ENCODE peak calls at places on chromosomes 3 and 15, in four cellular contexts. B is HEK293T, K is GM12878, M is HepG2. V is an unnamed sample.

GRCh38 chr3:14144423-14145075 is 19.7 kb downstream of the TMEM43 start:
- DNase-seq in B (peak), K (peak), M (peak), V (peak)

GRCh38 chr3:94405258-94406035 is 342.6 kb downstream of the NSUN3 start:
- DNase-seq in B (no peak), K (no peak), M (no peak), V (no peak)

GRCh38 chr15:57003418-57003817 is 85.0 kb downstream of the TCF12 start:
- DNase-seq in B (no peak), K (no peak), M (no peak), V (no peak)

GRCh38 chr3:99720985-99721632 is 82.7 kb downstream of the COL8A1 start:
- DNase-seq in B (no peak), K (no peak), M (no peak), V (no peak)

GRCh38 chr15:66951976-66952375 is 113.4 kb upstream of the SMAD3 start:
- DNase-seq in B (no peak), K (no peak), M (no peak), V (no peak)

GRCh38 chr3:55857635-55858034 is 370.5 kb upstream of the WNT5A start:
- DNase-seq in B (no peak), K (no peak), M (no peak), V (no peak)

GRCh38 chr3:14508966-14509795 is 31.0 kb downstream of the GRIP2 start:
- DNase-seq in B (peak), K (no peak), M (peak), V (peak)

GRCh38 chr3:152938974-152939636 is 104.2 kb downstream of the P2RY1 start:
- DNase-seq in B (no peak), K (no peak), M (no peak), V (no peak)

GRCh38 chr3:103337179-103337845 is 902.5 kb downstream of the ZPLD1 start:
- DNase-seq in B (no peak), K (no peak), M (no peak), V (no peak)

GRCh38 chr3:194401346-194401745 is 2.3 kb upstream of the GP5 start:
- DNase-seq in B (no peak), K (no peak), M (no peak), V (no peak)

GRCh38 chr3:11244131-11244677 is 28.0 kb upstream of the ATG7 start:
- DNase-seq in B (no peak), K (no peak), M (no peak), V (no peak)

GRCh38 chr15:33215941-33216872 is 21.7 kb upstream of the FMN1 start:
- DNase-seq in B (peak), K (no peak), M (no peak), V (no peak)

GRCh38 chr3:106007512-106007911 is 138.7 kb upstream of the CBLB start:
- DNase-seq in B (no peak), K (no peak), M (no peak), V (no peak)

GRCh38 chr15:101664303-101664913 is 12.2 kb upstream of the TM2D3 start:
- DNase-seq in B (peak), K (no peak), M (peak), V (no peak)

GRCh38 chr3:190486201-190486865 is 27.6 kb upstream of the IL1RAP start:
- DNase-seq in B (no peak), K (no peak), M (no peak), V (no peak)

GRCh38 chr3:141128126-141128777 is 77.1 kb downstream of the SPSB4 start:
- DNase-seq in B (no peak), K (no peak), M (no peak), V (no peak)

GRCh38 chr15:81163961-81164800 is 30.1 kb downstream of the CFAP161 start:
- DNase-seq in B (no peak), K (no peak), M (no peak), V (no peak)

DNA sequence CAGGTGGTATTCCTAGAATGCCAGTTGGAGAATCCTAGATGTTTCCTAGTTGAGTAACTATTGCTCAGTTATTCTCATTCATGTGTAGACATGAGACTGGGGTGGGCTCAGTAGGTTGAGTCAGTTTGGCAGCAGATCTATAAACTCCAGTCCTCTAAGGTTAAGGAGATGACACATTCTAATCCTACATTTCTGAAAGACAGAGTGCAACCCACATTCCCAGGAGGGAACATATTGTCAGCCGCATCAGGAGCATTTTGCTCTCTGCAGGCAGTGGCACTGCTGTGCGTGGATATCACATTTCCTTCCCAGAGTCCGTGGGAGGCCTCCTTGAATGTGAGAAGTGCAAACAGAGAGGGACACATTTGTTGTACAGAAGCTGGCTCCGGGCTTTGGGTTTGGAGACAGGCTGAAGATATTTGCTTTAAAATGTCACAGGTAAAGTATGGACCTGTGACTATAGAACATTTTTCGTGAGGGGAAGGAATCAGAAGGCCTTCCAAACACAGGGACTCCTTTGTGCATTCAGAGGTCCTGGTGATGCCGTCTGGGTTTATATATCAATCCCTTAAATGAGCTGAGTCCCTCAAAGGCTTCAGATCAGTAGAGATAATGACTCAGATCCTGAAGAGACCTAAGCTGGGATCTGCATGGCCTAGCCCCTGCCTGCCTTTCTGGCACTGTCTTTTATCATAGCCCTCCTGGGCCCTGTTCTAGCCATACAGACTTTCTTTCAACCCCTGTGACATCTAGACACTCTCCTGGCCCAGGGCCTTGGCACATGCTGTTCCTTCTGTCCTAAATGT is 156.5 kb downstream of the CADPS start:
- DNase-seq in B (peak), K (no peak), M (no peak), V (no peak)
- TF ChIP-seq SUZ12 in B (no peak), K (no peak), M (no peak), V (no peak)

GRCh38 chr3:127694467-127695215 is 21.9 kb downstream of the ABTB1 start:
- DNase-seq in B (no peak), K (no peak), M (peak), V (no peak)
- TF ChIP-seq SUZ12 in B (no peak), K (no peak), M (no peak), V (no peak)

GRCh38 chr3:149902498-149903139 is 68.1 kb downstream of the PFN2 start:
- DNase-seq in B (no peak), K (no peak), M (no peak), V (no peak)
- TF ChIP-seq SUZ12 in B (no peak), K (no peak), M (no peak), V (no peak)

DNA sequence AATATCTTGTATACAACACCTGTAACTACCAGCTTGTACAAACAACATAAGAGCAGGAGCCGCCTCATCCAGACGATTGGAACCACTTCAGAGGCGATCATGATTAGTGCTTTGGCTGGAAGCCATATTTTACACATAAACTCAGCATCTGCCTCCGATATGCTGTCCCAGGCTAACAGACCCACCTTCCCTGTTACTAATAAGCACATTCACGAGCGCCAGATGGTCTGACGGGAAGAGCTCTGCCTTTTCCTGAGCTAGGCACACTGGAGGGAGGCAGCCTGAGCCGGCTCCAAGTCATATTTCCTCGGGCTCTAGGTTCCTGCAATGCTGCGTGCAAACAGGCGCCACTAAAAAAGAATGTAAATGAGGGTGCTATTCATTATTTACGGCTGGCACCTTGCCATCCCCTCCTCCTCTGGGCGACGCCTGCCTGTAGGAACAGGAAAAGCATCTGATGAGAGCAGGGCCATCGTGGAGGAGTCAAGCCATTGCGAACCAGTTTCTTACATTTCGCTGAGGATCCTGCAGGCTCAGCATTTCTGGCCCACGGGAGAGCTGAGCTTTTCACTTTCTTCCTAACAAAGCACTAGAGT is 98.2 kb downstream of the ANXA2 start:
- DNase-seq in B (peak), K (no peak), M (no peak), V (no peak)
- TF ChIP-seq SUZ12 in B (no peak), K (no peak), M (no peak), V (no peak)

DNA sequence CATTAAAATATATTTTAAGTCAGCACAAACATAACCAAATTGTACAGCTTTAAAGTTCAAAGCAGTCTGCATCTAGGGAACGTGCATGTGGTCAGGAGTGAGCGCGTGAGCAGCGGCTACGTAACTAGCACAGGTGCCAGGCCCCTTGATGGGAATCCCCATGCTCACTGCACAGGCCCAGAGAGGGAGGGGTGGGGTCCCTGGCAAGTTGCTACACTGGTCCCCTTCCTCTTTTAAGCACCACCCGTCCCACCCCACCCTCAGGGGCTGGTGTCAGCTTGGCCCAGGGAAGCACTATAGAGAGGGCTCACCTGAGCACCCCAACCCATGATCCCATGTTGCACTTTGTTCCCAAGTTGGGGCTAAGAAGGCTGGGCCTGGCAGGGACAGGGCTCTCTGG is 835 bp upstream of the GMPPB start:
- DNase-seq in B (no peak), K (no peak), M (no peak), V (no peak)
- TF ChIP-seq SUZ12 in B (no peak), K (no peak), M (no peak), V (no peak)

DNA sequence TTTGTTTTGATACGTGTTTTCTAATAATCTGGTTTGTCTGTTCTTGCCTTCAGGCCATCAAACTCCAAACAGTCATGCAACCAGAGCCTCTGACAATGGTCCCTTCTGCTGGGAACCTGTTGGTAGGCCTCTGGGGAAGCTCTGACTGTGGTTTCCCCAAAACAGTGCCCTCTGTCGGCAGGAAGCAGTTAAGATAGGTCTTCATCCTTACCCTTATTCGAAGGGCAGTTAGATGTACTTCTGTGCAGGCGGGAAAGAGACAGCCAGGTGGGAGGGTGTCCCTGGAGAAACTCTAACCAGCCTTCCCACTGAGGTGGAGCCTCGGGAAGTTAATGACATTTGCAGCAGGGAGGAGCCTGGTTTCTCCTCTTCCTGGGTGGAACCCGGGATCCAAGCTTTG is 81.6 kb upstream of the CHMP2B start:
- DNase-seq in B (no peak), K (no peak), M (peak), V (peak)
- TF ChIP-seq SUZ12 in B (no peak), K (no peak), M (no peak), V (no peak)